ENCODE peak calls at places on chromosomes 5 and 9, in five cellular contexts. K is PC-3, A is HCT116, Z is body of pancreas, G is GM20000. O is an unnamed sample.

GRCh38 chr9:90802534-90802933 is 915 bp downstream of the SYK start:
- DNase-seq in K (no peak), A (no peak), Z (no peak), G (no peak), O (no peak)

GRCh38 chr5:180935203-180935602 is 36.2 kb downstream of the BTNL8 start:
- DNase-seq in K (no peak), A (no peak), Z (no peak), G (no peak), O (no peak)

GRCh38 chr9:14153310-14153720 is 160.6 kb downstream of the NFIB start:
- DNase-seq in K (no peak), A (no peak), Z (no peak), G (no peak), O (no peak)

GRCh38 chr5:60633336-60633735 is 66.6 kb downstream of the DEPDC1B start:
- DNase-seq in K (no peak), A (no peak), Z (peak), G (no peak), O (no peak)

GRCh38 chr9:85157763-85158162 is 488.2 kb downstream of the NTRK2 start:
- DNase-seq in K (no peak), A (no peak), Z (no peak), G (no peak), O (no peak)

GRCh38 chr9:109813829-109814228 is 33.8 kb downstream of the PALM2AKAP2 start:
- DNase-seq in K (no peak), A (no peak), Z (no peak), G (no peak), O (no peak)

GRCh38 chr5:132260051-132260450 is 2.6 kb downstream of the PDLIM4 start:
- DNase-seq in K (peak), A (no peak), Z (no peak), G (no peak), O (no peak)

GRCh38 chr5:2813678-2814077 is 62.2 kb upstream of the IRX2 start:
- DNase-seq in K (no peak), A (no peak), Z (no peak), G (no peak), O (no peak)

GRCh38 chr9:108496866-108497265 is 358.9 kb downstream of the ACTL7B start:
- DNase-seq in K (no peak), A (no peak), Z (no peak), G (no peak), O (no peak)

GRCh38 chr9:98323051-98323830 is 67.8 kb upstream of the TBC1D2 start:
- DNase-seq in K (no peak), A (no peak), Z (no peak), G (no peak), O (no peak)

GRCh38 chr5:132233811-132234683 is 6.4 kb upstream of the P4HA2 start:
- DNase-seq in K (no peak), A (no peak), Z (peak), G (no peak), O (no peak)

GRCh38 chr5:55445817-55446216 is 88.9 kb downstream of the PLPP1 start:
- DNase-seq in K (no peak), A (no peak), Z (no peak), G (no peak), O (no peak)

GRCh38 chr9:87732756-87733155 is 6.8 kb downstream of the CTSL start:
- DNase-seq in K (no peak), A (no peak), Z (no peak), G (no peak), O (no peak)

GRCh38 chr5:58491216-58491892 is at the start of gene GAPT:
- DNase-seq in K (no peak), A (no peak), Z (no peak), G (peak), O (no peak)

GRCh38 chr9:97487107-97487506 is 14.4 kb upstream of the TMOD1 start:
- DNase-seq in K (peak), A (no peak), Z (no peak), G (no peak), O (no peak)

GRCh38 chr5:90886381-90886780 is 327.8 kb downstream of the ADGRV1 start:
- DNase-seq in K (peak), A (no peak), Z (no peak), G (no peak), O (no peak)
- TF ChIP-seq CTCF in K (no peak), A (no peak), Z (no peak), G (no peak), O (no peak)

GRCh38 chr5:138352071-138352721 is at the start of gene KDM3B:
- DNase-seq in K (peak), A (peak), Z (peak), G (peak), O (peak)

GRCh38 chr5:138354387-138354786 is 1.9 kb downstream of the KDM3B start:
- DNase-seq in K (no peak), A (no peak), Z (no peak), G (no peak), O (no peak)

GRCh38 chr5:138351517-138351916 is 968 bp upstream of the KDM3B start:
- DNase-seq in K (no peak), A (no peak), Z (no peak), G (no peak), O (no peak)

GRCh38 chr5:138353550-138353893 is 1.0 kb downstream of the KDM3B start:
- DNase-seq in K (no peak), A (no peak), Z (no peak), G (peak), O (no peak)

DNA sequence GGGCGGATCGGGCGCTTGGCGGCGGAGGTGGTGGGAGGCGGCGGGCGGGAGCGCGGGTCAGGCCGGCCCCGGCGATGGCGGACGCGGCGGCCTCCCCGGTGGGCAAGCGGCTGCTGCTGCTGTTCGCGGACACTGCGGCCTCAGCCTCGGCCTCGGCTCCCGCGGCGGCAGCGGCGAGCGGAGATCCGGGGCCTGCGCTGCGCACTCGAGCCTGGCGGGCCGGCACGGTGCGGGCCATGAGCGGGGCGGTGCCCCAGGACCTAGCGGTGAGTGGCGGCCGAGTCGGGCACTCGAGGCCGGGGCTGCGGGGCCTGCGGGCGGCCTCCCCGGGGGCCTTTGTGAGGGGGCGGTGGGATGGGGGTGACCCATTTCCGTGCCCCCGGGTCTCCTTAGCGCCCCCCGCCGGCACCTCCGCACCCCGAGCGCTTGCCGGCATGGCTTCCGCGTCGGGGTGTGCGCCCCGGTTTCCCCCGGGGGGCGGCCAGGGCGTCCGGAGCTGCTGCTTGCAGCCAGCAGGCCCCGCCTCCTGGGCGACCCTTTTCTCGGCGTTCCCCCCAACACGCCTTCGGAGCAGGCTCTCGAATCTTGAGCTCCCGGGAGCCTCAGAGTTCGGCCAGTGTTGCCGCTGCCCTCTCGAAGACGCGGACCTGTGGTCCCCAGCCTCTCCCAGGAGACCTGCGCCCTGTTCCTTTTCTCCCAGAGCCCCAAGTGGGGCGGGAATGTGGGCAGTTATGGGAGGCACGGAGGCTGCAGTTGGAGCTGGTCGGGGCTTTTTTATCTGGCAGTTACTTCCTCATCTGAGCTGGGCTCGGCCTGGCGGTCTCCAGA is 451 bp downstream of the KDM3B start:
- DNase-seq in K (peak), A (no peak), Z (peak), G (peak), O (peak)
- TF ChIP-seq CTCF in K (peak), A (peak), Z (no peak), G (peak), O (no peak)

GRCh38 chr5:119255571-119256356 is 100.1 kb upstream of the TNFAIP8 start:
- DNase-seq in K (peak), A (peak), Z (no peak), G (peak), O (no peak)
- TF ChIP-seq CTCF in K (peak), A (peak), Z (no peak), G (peak), O (no peak)

GRCh38 chr9:113989781-113990569 is 88.1 kb downstream of the AMBP start:
- DNase-seq in K (no peak), A (no peak), Z (peak), G (no peak), O (no peak)
- TF ChIP-seq CTCF in K (no peak), A (no peak), Z (no peak), G (no peak), O (no peak)

GRCh38 chr5:176609724-176610429 is at the start of gene GPRIN1:
- DNase-seq in K (peak), A (peak), Z (peak), G (peak), O (peak)
- TF ChIP-seq CTCF in K (peak), A (peak), Z (peak), G (peak), O (no peak)

DNA sequence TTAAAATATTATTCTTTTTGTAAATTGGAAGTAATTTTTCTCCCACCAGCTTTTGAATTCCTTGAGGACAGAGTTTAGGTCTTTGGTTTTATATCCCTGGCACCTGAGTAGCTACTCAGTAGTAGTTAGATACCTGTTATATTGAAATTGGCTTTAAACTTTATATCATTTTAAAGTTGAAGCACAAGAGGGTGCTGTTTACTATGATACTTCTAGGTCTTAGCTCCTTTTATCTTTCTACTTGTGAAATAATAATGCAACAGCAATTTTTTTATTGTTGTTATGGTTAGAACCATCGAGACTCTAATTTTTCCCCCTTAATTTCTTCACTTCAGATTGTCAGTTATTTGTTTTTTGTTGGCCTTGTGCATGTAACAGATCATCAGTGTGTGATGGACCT is 46.3 kb downstream of the AP3S1 start:
- DNase-seq in K (peak), A (peak), Z (no peak), G (no peak), O (no peak)
- TF ChIP-seq CTCF in K (peak), A (peak), Z (peak), G (no peak), O (no peak)

GRCh38 chr5:135437796-135438560 is 9.2 kb downstream of the DCANP1 start:
- DNase-seq in K (peak), A (peak), Z (peak), G (no peak), O (no peak)
- TF ChIP-seq CTCF in K (no peak), A (peak), Z (no peak), G (no peak), O (no peak)

O was measured in nephron progenitor cell.